ENCODE peak calls at places on chromosomes 3 and 15, in five cellular contexts. Z is GM23338, Y is mucosa of gallbladder, Q is activated gamma-delta T cell treated with Interleukin-2 at 50 U/mL for 16 hours, X is HFFc6. H is an unnamed sample.

GRCh38 chr3:138197058-138197457 is 10.0 kb downstream of the ARMC8 start:
- DNase-seq in Z (peak), Y (peak), Q (no peak), X (peak), H (peak)

GRCh38 chr15:65327651-65328393 is 23.3 kb downstream of the RNU5B-1 start:
- DNase-seq in Z (no peak), Y (no peak), Q (no peak), X (no peak), H (no peak)

GRCh38 chr15:73927476-73928240 is 1.4 kb downstream of the LOXL1 start:
- DNase-seq in Z (peak), Y (peak), Q (peak), X (no peak), H (peak)

GRCh38 chr3:172844428-172844827 is 93.9 kb downstream of the ECT2 start:
- DNase-seq in Z (no peak), Y (no peak), Q (no peak), X (no peak), H (no peak)

GRCh38 chr3:3906171-3906570 is 106.9 kb downstream of the LRRN1 start:
- DNase-seq in Z (no peak), Y (no peak), Q (no peak), X (no peak), H (no peak)

GRCh38 chr3:133023301-133023830 is 14.8 kb upstream of the TMEM108 start:
- DNase-seq in Z (no peak), Y (no peak), Q (no peak), X (no peak), H (no peak)

GRCh38 chr15:41819455-41820050 is 8.3 kb upstream of the JMJD7 start:
- DNase-seq in Z (no peak), Y (no peak), Q (no peak), X (no peak), H (no peak)

GRCh38 chr3:17469954-17470353 is 272.5 kb downstream of the TBC1D5 start:
- DNase-seq in Z (no peak), Y (no peak), Q (no peak), X (no peak), H (no peak)

GRCh38 chr3:29805757-29806156 is 524.9 kb downstream of the RBMS3 start:
- DNase-seq in Z (no peak), Y (no peak), Q (no peak), X (no peak), H (no peak)

GRCh38 chr3:38836561-38836960 is 20.5 kb upstream of the SCN10A start:
- DNase-seq in Z (peak), Y (no peak), Q (no peak), X (no peak), H (no peak)

GRCh38 chr3:45007091-45007490 is 19.0 kb upstream of the CLEC3B start:
- DNase-seq in Z (no peak), Y (no peak), Q (no peak), X (no peak), H (no peak)

GRCh38 chr3:81437683-81438082 is 323.8 kb downstream of the GBE1 start:
- DNase-seq in Z (no peak), Y (no peak), Q (no peak), X (no peak), H (no peak)

GRCh38 chr3:131729561-131729960 is 226.8 kb upstream of the MRPL3 start:
- DNase-seq in Z (no peak), Y (no peak), Q (no peak), X (no peak), H (no peak)

GRCh38 chr15:52349062-52349700 is 53.6 kb upstream of the MYO5C start:
- DNase-seq in Z (no peak), Y (no peak), Q (no peak), X (peak), H (no peak)

GRCh38 chr15:101162701-101163483 is 89.0 kb downstream of the CHSY1 start:
- DNase-seq in Z (no peak), Y (peak), Q (no peak), X (no peak), H (no peak)

H was measured in Calu3.